ENCODE peak calls at places on chromosome 12, in five cellular contexts. C is left colon, I is RWPE1, V is posterior cingulate gyrus, O is A549. J is an unnamed sample.

GRCh38 chr12:49304161-49304560 is 9.2 kb downstream of the PRPH start:
- DNase-seq in O (no peak), V (no peak), C (no peak), I (no peak), J (no peak)

GRCh38 chr12:30719060-30719459 is 23.4 kb upstream of the IPO8 start:
- DNase-seq in I (no peak), V (no peak), O (no peak), C (no peak), J (no peak)

GRCh38 chr12:107749094-107749493 is 11.8 kb downstream of the PRDM4 start:
- DNase-seq in O (no peak), I (peak), C (no peak), V (no peak), J (no peak)

GRCh38 chr12:43044241-43044640 is 454.7 kb upstream of the PRICKLE1 start:
- DNase-seq in I (no peak), V (no peak), O (no peak), C (no peak), J (no peak)

GRCh38 chr12:45051490-45052105 is 699 bp upstream of the DBX2 start:
- DNase-seq in I (no peak), O (no peak), C (no peak), V (no peak), J (peak)

GRCh38 chr12:86530996-86531655 is 274.9 kb upstream of the MGAT4C start:
- DNase-seq in C (no peak), O (no peak), I (no peak), V (no peak), J (no peak)

GRCh38 chr12:99147150-99147549 is 500.4 kb upstream of the GARIN6 start:
- DNase-seq in V (no peak), I (no peak), C (no peak), O (no peak), J (no peak)

GRCh38 chr12:49489720-49490119 is 49.1 kb upstream of the KCNH3 start:
- DNase-seq in C (no peak), O (no peak), V (no peak), I (peak), J (no peak)

GRCh38 chr12:89901906-89902648 is 193.4 kb upstream of the ATP2B1 start:
- DNase-seq in V (no peak), C (no peak), I (no peak), O (no peak), J (no peak)

GRCh38 chr12:25653487-25654175 is 100.5 kb upstream of the LMNTD1 start:
- DNase-seq in O (no peak), I (no peak), C (no peak), V (no peak), J (no peak)

GRCh38 chr12:66708704-66709443 is 30.0 kb upstream of the GRIP1 start:
- DNase-seq in V (no peak), O (no peak), C (no peak), I (peak), J (no peak)

GRCh38 chr12:49296836-49297694 is 2.1 kb downstream of the PRPH start:
- DNase-seq in V (no peak), C (peak), O (peak), I (peak), J (peak)

GRCh38 chr12:121748218-121748570 is 35.6 kb downstream of the TMEM120B start:
- DNase-seq in I (no peak), C (no peak), O (peak), V (no peak), J (peak)

J was measured in cerebellum.